ENCODE peak calls at places on chromosomes 1 and 21, in six cellular contexts. One of them, this sample, is unnamed.

GRCh38 chr1:24105368-24106160 is 6.4 kb downstream of the MYOM3 start:
- DNase-seq in lung: no peak
- DNase-seq in OCI-LY7: no peak
- DNase-seq in AG04450: no peak
- DNase-seq in progenitor cell of endocrine pancreas: no peak
- DNase-seq in A549: no peak
- DNase-seq in this sample: no peak

GRCh38 chr1:12458571-12458970 is 159.4 kb downstream of the DHRS3 start:
- DNase-seq in A549: no peak
- DNase-seq in lung: no peak
- DNase-seq in OCI-LY7: no peak
- DNase-seq in progenitor cell of endocrine pancreas: no peak
- DNase-seq in AG04450: no peak
- DNase-seq in this sample: no peak

GRCh38 chr21:45939521-45940045 is 42.0 kb upstream of the COL6A1 start:
- DNase-seq in AG04450: no peak
- DNase-seq in progenitor cell of endocrine pancreas: no peak
- DNase-seq in lung: no peak
- DNase-seq in A549: no peak
- DNase-seq in OCI-LY7: no peak
- DNase-seq in this sample: no peak

GRCh38 chr1:243712890-243713425 is 137.1 kb downstream of the AKT3 start:
- DNase-seq in lung: no peak
- DNase-seq in progenitor cell of endocrine pancreas: no peak
- DNase-seq in OCI-LY7: no peak
- DNase-seq in A549: peak
- DNase-seq in AG04450: no peak
- DNase-seq in this sample: no peak

GRCh38 chr1:8011016-8011415 is 15.1 kb downstream of the ERRFI1 start:
- DNase-seq in A549: no peak
- DNase-seq in OCI-LY7: no peak
- DNase-seq in lung: no peak
- DNase-seq in AG04450: no peak
- DNase-seq in progenitor cell of endocrine pancreas: no peak
- DNase-seq in this sample: no peak

GRCh38 chr1:219171192-219171935 is 2.3 kb upstream of the LYPLAL1 start:
- DNase-seq in A549: no peak
- DNase-seq in OCI-LY7: no peak
- DNase-seq in AG04450: no peak
- DNase-seq in progenitor cell of endocrine pancreas: no peak
- DNase-seq in lung: no peak
- DNase-seq in this sample: no peak

GRCh38 chr1:93172778-93173177 is 7.4 kb downstream of the TMED5 start:
- DNase-seq in A549: no peak
- DNase-seq in AG04450: no peak
- DNase-seq in lung: no peak
- DNase-seq in OCI-LY7: no peak
- DNase-seq in progenitor cell of endocrine pancreas: no peak
- DNase-seq in this sample: no peak

GRCh38 chr1:223102797-223103533 is 40.1 kb downstream of the TLR5 start:
- DNase-seq in OCI-LY7: no peak
- DNase-seq in A549: no peak
- DNase-seq in AG04450: no peak
- DNase-seq in progenitor cell of endocrine pancreas: no peak
- DNase-seq in lung: no peak
- DNase-seq in this sample: no peak

GRCh38 chr21:38472709-38473108 is 25.6 kb downstream of the ERG start:
- DNase-seq in progenitor cell of endocrine pancreas: no peak
- DNase-seq in OCI-LY7: no peak
- DNase-seq in AG04450: no peak
- DNase-seq in lung: no peak
- DNase-seq in A549: no peak
- DNase-seq in this sample: no peak

GRCh38 chr1:99560192-99561040 is 85.5 kb upstream of the PALMD start:
- DNase-seq in progenitor cell of endocrine pancreas: no peak
- DNase-seq in AG04450: no peak
- DNase-seq in A549: no peak
- DNase-seq in lung: no peak
- DNase-seq in OCI-LY7: no peak
- DNase-seq in this sample: no peak

GRCh38 chr21:42964561-42965560 is 9.5 kb upstream of the PKNOX1 start:
- DNase-seq in progenitor cell of endocrine pancreas: no peak
- DNase-seq in lung: no peak
- DNase-seq in A549: no peak
- DNase-seq in AG04450: no peak
- DNase-seq in OCI-LY7: no peak
- DNase-seq in this sample: no peak

GRCh38 chr1:230291731-230292620 is 134.2 kb downstream of the PGBD5 start:
- DNase-seq in OCI-LY7: no peak
- DNase-seq in progenitor cell of endocrine pancreas: no peak
- DNase-seq in AG04450: no peak
- DNase-seq in A549: no peak
- DNase-seq in lung: no peak
- DNase-seq in this sample: no peak

GRCh38 chr1:224589006-224589405 is 27.1 kb upstream of the CNIH3 start:
- DNase-seq in AG04450: no peak
- DNase-seq in progenitor cell of endocrine pancreas: no peak
- DNase-seq in lung: no peak
- DNase-seq in OCI-LY7: no peak
- DNase-seq in A549: no peak
- DNase-seq in this sample: no peak

GRCh38 chr1:3679098-3679555 is 26.8 kb downstream of the TP73 start:
- DNase-seq in A549: no peak
- DNase-seq in OCI-LY7: no peak
- DNase-seq in lung: no peak
- DNase-seq in progenitor cell of endocrine pancreas: no peak
- DNase-seq in AG04450: no peak
- DNase-seq in this sample: no peak

GRCh38 chr1:55519937-55520683 is 304.9 kb upstream of the USP24 start:
- DNase-seq in progenitor cell of endocrine pancreas: no peak
- DNase-seq in lung: no peak
- DNase-seq in A549: no peak
- DNase-seq in OCI-LY7: no peak
- DNase-seq in AG04450: peak
- DNase-seq in this sample: no peak

GRCh38 chr1:109864960-109865611 is 45.6 kb upstream of the CSF1 start:
- DNase-seq in lung: no peak
- DNase-seq in OCI-LY7: no peak
- DNase-seq in A549: no peak
- DNase-seq in AG04450: no peak
- DNase-seq in progenitor cell of endocrine pancreas: no peak
- DNase-seq in this sample: no peak

GRCh38 chr1:186076006-186076405 is 299.0 kb downstream of the TPR start:
- DNase-seq in A549: no peak
- DNase-seq in AG04450: no peak
- DNase-seq in lung: no peak
- DNase-seq in OCI-LY7: no peak
- DNase-seq in progenitor cell of endocrine pancreas: no peak
- DNase-seq in this sample: no peak

GRCh38 chr1:240598201-240598600 is 13.8 kb downstream of the GREM2 start:
- DNase-seq in A549: no peak
- DNase-seq in progenitor cell of endocrine pancreas: no peak
- DNase-seq in AG04450: no peak
- DNase-seq in OCI-LY7: no peak
- DNase-seq in lung: no peak
- DNase-seq in this sample: no peak

GRCh38 chr1:79604490-79605198 is 598.1 kb upstream of the ADGRL4 start:
- DNase-seq in OCI-LY7: no peak
- DNase-seq in AG04450: no peak
- DNase-seq in A549: no peak
- DNase-seq in lung: no peak
- DNase-seq in progenitor cell of endocrine pancreas: no peak
- DNase-seq in this sample: no peak

GRCh38 chr1:32871364-32872188 is 864 bp upstream of the FNDC5 start:
- DNase-seq in A549: no peak
- DNase-seq in OCI-LY7: no peak
- DNase-seq in lung: no peak
- DNase-seq in progenitor cell of endocrine pancreas: no peak
- DNase-seq in AG04450: no peak
- DNase-seq in this sample: peak

GRCh38 chr1:15180189-15180588 is 26.6 kb downstream of the TMEM51 start:
- DNase-seq in progenitor cell of endocrine pancreas: no peak
- DNase-seq in AG04450: no peak
- DNase-seq in OCI-LY7: no peak
- DNase-seq in lung: no peak
- DNase-seq in A549: no peak
- DNase-seq in this sample: no peak

GRCh38 chr1:61081637-61082335 is 575 bp upstream of the NFIA start:
- DNase-seq in lung: peak
- DNase-seq in progenitor cell of endocrine pancreas: no peak
- DNase-seq in A549: peak
- DNase-seq in AG04450: no peak
- DNase-seq in OCI-LY7: peak
- DNase-seq in this sample: peak

GRCh38 chr1:170309389-170310013 is 163.7 kb downstream of the NTMT2 start:
- DNase-seq in A549: no peak
- DNase-seq in OCI-LY7: no peak
- DNase-seq in lung: no peak
- DNase-seq in AG04450: peak
- DNase-seq in progenitor cell of endocrine pancreas: no peak
- DNase-seq in this sample: no peak

GRCh38 chr1:223109581-223110026 is 33.4 kb downstream of the TLR5 start:
- DNase-seq in OCI-LY7: no peak
- DNase-seq in AG04450: no peak
- DNase-seq in lung: no peak
- DNase-seq in progenitor cell of endocrine pancreas: no peak
- DNase-seq in A549: no peak
- DNase-seq in this sample: no peak

DNA sequence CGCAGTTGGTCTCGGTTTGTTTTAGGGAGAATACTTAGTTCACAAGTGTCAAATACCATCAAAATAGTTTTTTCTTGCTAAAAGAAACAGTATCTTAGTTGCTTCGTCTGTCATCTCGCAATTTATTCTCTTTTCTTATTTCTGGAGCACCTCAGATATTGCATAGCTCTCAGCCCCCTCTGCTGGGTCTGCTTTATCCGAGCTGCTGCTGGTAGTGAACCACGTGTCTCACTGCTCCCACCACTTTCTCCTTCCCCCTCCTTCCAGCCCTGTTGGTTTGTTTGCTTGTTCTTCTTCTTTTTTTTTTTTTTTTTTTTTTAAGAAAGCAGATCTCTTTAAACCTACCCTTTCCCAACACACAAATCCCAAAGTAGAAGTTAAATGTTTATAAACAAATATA is 170.8 kb downstream of the EDEM3 start:
- DNase-seq in OCI-LY7: no peak
- DNase-seq in lung: no peak
- DNase-seq in A549: no peak
- DNase-seq in AG04450: no peak
- DNase-seq in progenitor cell of endocrine pancreas: no peak
- DNase-seq in this sample: no peak
- TF ChIP-seq CTCF in OCI-LY7: no peak
- TF ChIP-seq CTCF in lung: no peak
- TF ChIP-seq CTCF in A549: no peak
- TF ChIP-seq CTCF in AG04450: no peak
- TF ChIP-seq CTCF in progenitor cell of endocrine pancreas: no peak
- TF ChIP-seq CTCF in this sample: no peak

GRCh38 chr1:236261033-236261432 is 20.7 kb downstream of the ERO1B start:
- DNase-seq in lung: no peak
- DNase-seq in A549: no peak
- DNase-seq in AG04450: no peak
- DNase-seq in progenitor cell of endocrine pancreas: no peak
- DNase-seq in OCI-LY7: no peak
- DNase-seq in this sample: no peak

GRCh38 chr1:236259043-236259442 is 22.7 kb downstream of the ERO1B start:
- DNase-seq in A549: no peak
- DNase-seq in lung: no peak
- DNase-seq in progenitor cell of endocrine pancreas: no peak
- DNase-seq in OCI-LY7: no peak
- DNase-seq in AG04450: no peak
- DNase-seq in this sample: no peak

GRCh38 chr1:236253918-236254637 is 27.7 kb downstream of the ERO1B start:
- DNase-seq in progenitor cell of endocrine pancreas: no peak
- DNase-seq in OCI-LY7: no peak
- DNase-seq in A549: no peak
- DNase-seq in AG04450: no peak
- DNase-seq in lung: no peak
- DNase-seq in this sample: no peak

GRCh38 chr1:236261898-236262297 is 19.9 kb downstream of the ERO1B start:
- DNase-seq in progenitor cell of endocrine pancreas: no peak
- DNase-seq in lung: no peak
- DNase-seq in OCI-LY7: no peak
- DNase-seq in AG04450: no peak
- DNase-seq in A549: no peak
- DNase-seq in this sample: no peak

DNA sequence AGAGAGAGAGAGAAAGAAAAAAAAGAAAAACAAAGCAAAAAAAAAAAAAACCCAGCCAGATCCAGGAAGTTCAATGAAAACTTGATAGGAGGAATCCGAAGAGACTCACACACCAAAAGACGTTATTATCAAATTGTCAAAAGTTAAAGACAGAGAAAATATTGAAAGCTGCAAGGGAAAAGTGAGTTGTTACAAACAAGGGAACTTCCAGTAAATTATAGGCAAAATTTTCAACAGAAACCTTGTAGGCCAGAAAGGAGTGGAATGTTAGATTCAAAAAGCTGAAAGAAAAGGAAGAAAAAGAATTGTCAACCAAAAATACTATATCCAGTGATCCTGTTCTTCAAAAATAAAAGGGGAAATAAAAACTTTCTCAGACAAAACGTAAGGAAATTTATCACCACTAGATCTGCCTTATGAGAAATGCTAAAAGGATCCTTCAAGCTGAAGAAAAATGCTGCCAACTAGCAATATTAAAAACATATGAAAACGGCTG is 23.6 kb downstream of the ERO1B start:
- DNase-seq in progenitor cell of endocrine pancreas: no peak
- DNase-seq in OCI-LY7: no peak
- DNase-seq in AG04450: no peak
- DNase-seq in A549: no peak
- DNase-seq in lung: no peak
- DNase-seq in this sample: no peak
- TF ChIP-seq CTCF in progenitor cell of endocrine pancreas: no peak
- TF ChIP-seq CTCF in OCI-LY7: no peak
- TF ChIP-seq CTCF in AG04450: no peak
- TF ChIP-seq CTCF in A549: no peak
- TF ChIP-seq CTCF in lung: no peak
- TF ChIP-seq CTCF in this sample: no peak

DNA sequence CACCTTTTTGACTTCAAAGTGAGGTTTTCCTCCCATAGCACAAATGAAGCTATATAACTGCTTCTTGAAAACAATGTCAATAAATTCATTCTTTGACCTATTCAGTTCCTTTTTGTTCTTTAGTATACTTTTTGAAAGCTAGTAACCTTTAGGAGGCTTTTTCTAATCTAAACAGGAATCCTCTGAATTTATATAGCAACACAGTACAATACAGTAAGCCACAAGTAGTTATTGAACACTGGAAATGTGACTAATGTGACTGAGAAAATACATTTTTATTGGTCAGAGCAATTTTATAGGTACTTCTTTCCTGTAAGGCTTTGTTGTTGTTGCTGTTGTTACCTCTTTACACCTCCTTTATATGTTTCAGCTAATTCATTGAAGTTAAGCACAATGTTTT is 49.8 kb downstream of the ADGRL2 start:
- DNase-seq in A549: no peak
- DNase-seq in lung: no peak
- DNase-seq in OCI-LY7: no peak
- DNase-seq in AG04450: no peak
- DNase-seq in progenitor cell of endocrine pancreas: no peak
- DNase-seq in this sample: no peak
- TF ChIP-seq CTCF in A549: no peak
- TF ChIP-seq CTCF in lung: no peak
- TF ChIP-seq CTCF in OCI-LY7: no peak
- TF ChIP-seq CTCF in AG04450: no peak
- TF ChIP-seq CTCF in progenitor cell of endocrine pancreas: no peak
- TF ChIP-seq CTCF in this sample: no peak

GRCh38 chr1:147717706-147718097 is 42.7 kb downstream of the GJA5 start:
- DNase-seq in lung: no peak
- DNase-seq in OCI-LY7: no peak
- DNase-seq in AG04450: no peak
- DNase-seq in A549: no peak
- DNase-seq in progenitor cell of endocrine pancreas: no peak
- DNase-seq in this sample: no peak
- TF ChIP-seq CTCF in lung: no peak
- TF ChIP-seq CTCF in OCI-LY7: no peak
- TF ChIP-seq CTCF in AG04450: no peak
- TF ChIP-seq CTCF in A549: no peak
- TF ChIP-seq CTCF in progenitor cell of endocrine pancreas: no peak
- TF ChIP-seq CTCF in this sample: no peak